ENCODE peak calls at places on chromosomes 3 and 15, in four cellular contexts. One of them, this sample, is unnamed.

GRCh38 chr3:195147649-195148121 is 123.3 kb downstream of the XXYLT1 start:
- DNase-seq in tibial artery: no peak
- DNase-seq in choroid plexus epithelial cell: peak; percentile 75
- DNase-seq in activated CD8-positive, alpha-beta memory T cell treated with anti-CD3 and anti-CD28 coated beads for 48 hours: no peak
- DNase-seq in this sample: peak; percentile 64

GRCh38 chr15:73754461-73754860 is 1.3 kb upstream of the INSYN1 start:
- DNase-seq in tibial artery: no peak
- DNase-seq in choroid plexus epithelial cell: no peak
- DNase-seq in activated CD8-positive, alpha-beta memory T cell treated with anti-CD3 and anti-CD28 coated beads for 48 hours: no peak
- DNase-seq in this sample: no peak

GRCh38 chr15:68643216-68643830 is 64.5 kb downstream of the CORO2B start:
- DNase-seq in tibial artery: no peak
- DNase-seq in choroid plexus epithelial cell: no peak
- DNase-seq in activated CD8-positive, alpha-beta memory T cell treated with anti-CD3 and anti-CD28 coated beads for 48 hours: no peak
- DNase-seq in this sample: no peak

GRCh38 chr3:132034097-132034485 is 723 bp downstream of the CPNE4 start:
- DNase-seq in tibial artery: no peak
- DNase-seq in choroid plexus epithelial cell: no peak
- DNase-seq in activated CD8-positive, alpha-beta memory T cell treated with anti-CD3 and anti-CD28 coated beads for 48 hours: no peak
- DNase-seq in this sample: no peak

GRCh38 chr3:119624002-119624401 is 26.3 kb downstream of the PLA1A start:
- DNase-seq in tibial artery: no peak
- DNase-seq in choroid plexus epithelial cell: no peak
- DNase-seq in activated CD8-positive, alpha-beta memory T cell treated with anti-CD3 and anti-CD28 coated beads for 48 hours: no peak
- DNase-seq in this sample: no peak

GRCh38 chr3:134898315-134898714 is 103.3 kb downstream of the EPHB1 start:
- DNase-seq in tibial artery: no peak
- DNase-seq in choroid plexus epithelial cell: no peak
- DNase-seq in activated CD8-positive, alpha-beta memory T cell treated with anti-CD3 and anti-CD28 coated beads for 48 hours: no peak
- DNase-seq in this sample: no peak

GRCh38 chr3:86787091-86787490 is 203.9 kb downstream of the VGLL3 start:
- DNase-seq in tibial artery: no peak
- DNase-seq in choroid plexus epithelial cell: peak; percentile 78
- DNase-seq in activated CD8-positive, alpha-beta memory T cell treated with anti-CD3 and anti-CD28 coated beads for 48 hours: no peak
- DNase-seq in this sample: peak; percentile 27

GRCh38 chr15:56765252-56765651 is 31.9 kb upstream of the ZNF280D start:
- DNase-seq in tibial artery: no peak
- DNase-seq in choroid plexus epithelial cell: peak; percentile 83
- DNase-seq in activated CD8-positive, alpha-beta memory T cell treated with anti-CD3 and anti-CD28 coated beads for 48 hours: no peak
- DNase-seq in this sample: peak; percentile 86

GRCh38 chr3:163817015-163817414 is 1261.3 kb downstream of the SI start:
- DNase-seq in tibial artery: no peak
- DNase-seq in choroid plexus epithelial cell: no peak
- DNase-seq in activated CD8-positive, alpha-beta memory T cell treated with anti-CD3 and anti-CD28 coated beads for 48 hours: no peak
- DNase-seq in this sample: no peak

GRCh38 chr3:172280406-172281051 is 167.7 kb downstream of the GHSR start:
- DNase-seq in tibial artery: no peak
- DNase-seq in choroid plexus epithelial cell: peak; percentile 95
- DNase-seq in activated CD8-positive, alpha-beta memory T cell treated with anti-CD3 and anti-CD28 coated beads for 48 hours: no peak
- DNase-seq in this sample: peak; percentile 69

GRCh38 chr3:5011555-5012256 is 32.5 kb downstream of the BHLHE40 start:
- DNase-seq in tibial artery: no peak
- DNase-seq in choroid plexus epithelial cell: no peak
- DNase-seq in activated CD8-positive, alpha-beta memory T cell treated with anti-CD3 and anti-CD28 coated beads for 48 hours: no peak
- DNase-seq in this sample: no peak

GRCh38 chr3:48426944-48427629 is 2.8 kb downstream of the PLXNB1 start:
- DNase-seq in tibial artery: peak; percentile 65
- DNase-seq in choroid plexus epithelial cell: no peak
- DNase-seq in activated CD8-positive, alpha-beta memory T cell treated with anti-CD3 and anti-CD28 coated beads for 48 hours: no peak
- DNase-seq in this sample: no peak